ENCODE peak calls at places on chromosomes 4 and X, in ten cellular contexts. One of them, this sample, is unnamed.
A peak's percentile ranks its signal among the peaks of the same experiment; 100 is the strongest.

GRCh38 chr4:152680988-152681731 is 1.4 kb upstream of the TMEM154 start:
- DNase-seq in activated gamma-delta T cell treated with Interleukin-2 at 50 U/mL for 16 hours: no peak
- DNase-seq in stimulated activated naive CD4-positive, alpha-beta T cell: no peak
- DNase-seq in iris pigment epithelial cell: peak; percentile 92
- DNase-seq in HAP-1: no peak
- DNase-seq in T-helper 22 cell: no peak
- DNase-seq in endodermal cell: peak; percentile 64
- DNase-seq in iPS-NIHi11: no peak
- DNase-seq in NCI-H146: peak; percentile 59
- DNase-seq in activated CD8-positive, alpha-beta T cell treated with anti-CD3 and anti-CD28 coated beads for 36 hours: no peak
- DNase-seq in this sample: peak; percentile 82

GRCh38 chrX:109777749-109778148 is 44.7 kb upstream of the ACSL4 start:
- DNase-seq in activated gamma-delta T cell treated with Interleukin-2 at 50 U/mL for 16 hours: no peak
- DNase-seq in stimulated activated naive CD4-positive, alpha-beta T cell: no peak
- DNase-seq in iris pigment epithelial cell: no peak
- DNase-seq in HAP-1: no peak
- DNase-seq in T-helper 22 cell: no peak
- DNase-seq in endodermal cell: no peak
- DNase-seq in iPS-NIHi11: no peak
- DNase-seq in NCI-H146: no peak
- DNase-seq in activated CD8-positive, alpha-beta T cell treated with anti-CD3 and anti-CD28 coated beads for 36 hours: no peak
- DNase-seq in this sample: no peak

GRCh38 chrX:151386838-151387459 is 10.1 kb upstream of the VMA21 start:
- DNase-seq in activated gamma-delta T cell treated with Interleukin-2 at 50 U/mL for 16 hours: no peak
- DNase-seq in stimulated activated naive CD4-positive, alpha-beta T cell: no peak
- DNase-seq in iris pigment epithelial cell: no peak
- DNase-seq in HAP-1: no peak
- DNase-seq in T-helper 22 cell: no peak
- DNase-seq in endodermal cell: no peak
- DNase-seq in iPS-NIHi11: no peak
- DNase-seq in NCI-H146: no peak
- DNase-seq in activated CD8-positive, alpha-beta T cell treated with anti-CD3 and anti-CD28 coated beads for 36 hours: no peak
- DNase-seq in this sample: no peak

GRCh38 chr4:139242511-139243051 is 37.4 kb downstream of the MGARP start:
- DNase-seq in activated gamma-delta T cell treated with Interleukin-2 at 50 U/mL for 16 hours: no peak
- DNase-seq in stimulated activated naive CD4-positive, alpha-beta T cell: no peak
- DNase-seq in iris pigment epithelial cell: peak; percentile 88
- DNase-seq in HAP-1: no peak
- DNase-seq in T-helper 22 cell: no peak
- DNase-seq in endodermal cell: no peak
- DNase-seq in iPS-NIHi11: no peak
- DNase-seq in NCI-H146: no peak
- DNase-seq in activated CD8-positive, alpha-beta T cell treated with anti-CD3 and anti-CD28 coated beads for 36 hours: no peak
- DNase-seq in this sample: no peak

GRCh38 chr4:79209822-79210635 is 115.8 kb downstream of the NAA11 start:
- DNase-seq in activated gamma-delta T cell treated with Interleukin-2 at 50 U/mL for 16 hours: no peak
- DNase-seq in stimulated activated naive CD4-positive, alpha-beta T cell: no peak
- DNase-seq in iris pigment epithelial cell: peak; percentile 14
- DNase-seq in HAP-1: no peak
- DNase-seq in T-helper 22 cell: no peak
- DNase-seq in endodermal cell: peak; percentile 49
- DNase-seq in iPS-NIHi11: no peak
- DNase-seq in NCI-H146: no peak
- DNase-seq in activated CD8-positive, alpha-beta T cell treated with anti-CD3 and anti-CD28 coated beads for 36 hours: no peak
- DNase-seq in this sample: peak; percentile 98

GRCh38 chrX:19659929-19660328 is 144.6 kb upstream of the MAP3K15 start:
- DNase-seq in activated gamma-delta T cell treated with Interleukin-2 at 50 U/mL for 16 hours: no peak
- DNase-seq in stimulated activated naive CD4-positive, alpha-beta T cell: no peak
- DNase-seq in iris pigment epithelial cell: no peak
- DNase-seq in HAP-1: no peak
- DNase-seq in T-helper 22 cell: no peak
- DNase-seq in endodermal cell: no peak
- DNase-seq in iPS-NIHi11: no peak
- DNase-seq in NCI-H146: no peak
- DNase-seq in activated CD8-positive, alpha-beta T cell treated with anti-CD3 and anti-CD28 coated beads for 36 hours: no peak
- DNase-seq in this sample: no peak

GRCh38 chr4:25680580-25680979 is 24.9 kb downstream of the SLC34A2 start:
- DNase-seq in activated gamma-delta T cell treated with Interleukin-2 at 50 U/mL for 16 hours: no peak
- DNase-seq in stimulated activated naive CD4-positive, alpha-beta T cell: no peak
- DNase-seq in iris pigment epithelial cell: no peak
- DNase-seq in HAP-1: no peak
- DNase-seq in T-helper 22 cell: no peak
- DNase-seq in endodermal cell: no peak
- DNase-seq in iPS-NIHi11: no peak
- DNase-seq in NCI-H146: no peak
- DNase-seq in activated CD8-positive, alpha-beta T cell treated with anti-CD3 and anti-CD28 coated beads for 36 hours: no peak
- DNase-seq in this sample: no peak

GRCh38 chrX:151873096-151873495 is 39.6 kb upstream of the MAGEA4 start:
- DNase-seq in activated gamma-delta T cell treated with Interleukin-2 at 50 U/mL for 16 hours: no peak
- DNase-seq in stimulated activated naive CD4-positive, alpha-beta T cell: no peak
- DNase-seq in iris pigment epithelial cell: no peak
- DNase-seq in HAP-1: no peak
- DNase-seq in T-helper 22 cell: no peak
- DNase-seq in endodermal cell: no peak
- DNase-seq in iPS-NIHi11: no peak
- DNase-seq in NCI-H146: no peak
- DNase-seq in activated CD8-positive, alpha-beta T cell treated with anti-CD3 and anti-CD28 coated beads for 36 hours: no peak
- DNase-seq in this sample: no peak

GRCh38 chr4:174255790-174256189 is 27.7 kb downstream of the FBXO8 start:
- DNase-seq in activated gamma-delta T cell treated with Interleukin-2 at 50 U/mL for 16 hours: no peak
- DNase-seq in stimulated activated naive CD4-positive, alpha-beta T cell: no peak
- DNase-seq in iris pigment epithelial cell: peak; percentile 95
- DNase-seq in HAP-1: no peak
- DNase-seq in T-helper 22 cell: no peak
- DNase-seq in endodermal cell: no peak
- DNase-seq in iPS-NIHi11: no peak
- DNase-seq in NCI-H146: no peak
- DNase-seq in activated CD8-positive, alpha-beta T cell treated with anti-CD3 and anti-CD28 coated beads for 36 hours: no peak
- DNase-seq in this sample: no peak

GRCh38 chrX:25010784-25011588 is 4.8 kb downstream of the ARX start:
- DNase-seq in activated gamma-delta T cell treated with Interleukin-2 at 50 U/mL for 16 hours: no peak
- DNase-seq in stimulated activated naive CD4-positive, alpha-beta T cell: no peak
- DNase-seq in iris pigment epithelial cell: no peak
- DNase-seq in HAP-1: no peak
- DNase-seq in T-helper 22 cell: no peak
- DNase-seq in endodermal cell: no peak
- DNase-seq in iPS-NIHi11: no peak
- DNase-seq in NCI-H146: no peak
- DNase-seq in activated CD8-positive, alpha-beta T cell treated with anti-CD3 and anti-CD28 coated beads for 36 hours: no peak
- DNase-seq in this sample: no peak

GRCh38 chr4:74794341-74794801 is at the start of gene BTC:
- DNase-seq in activated gamma-delta T cell treated with Interleukin-2 at 50 U/mL for 16 hours: no peak
- DNase-seq in stimulated activated naive CD4-positive, alpha-beta T cell: no peak
- DNase-seq in iris pigment epithelial cell: peak; percentile 3
- DNase-seq in HAP-1: no peak
- DNase-seq in T-helper 22 cell: no peak
- DNase-seq in endodermal cell: peak; percentile 77
- DNase-seq in iPS-NIHi11: peak; percentile 56
- DNase-seq in NCI-H146: peak; percentile 33
- DNase-seq in activated CD8-positive, alpha-beta T cell treated with anti-CD3 and anti-CD28 coated beads for 36 hours: peak; percentile 11
- DNase-seq in this sample: no peak

GRCh38 chrX:124280294-124280902 is 52.1 kb upstream of the TEX13D start:
- DNase-seq in activated gamma-delta T cell treated with Interleukin-2 at 50 U/mL for 16 hours: no peak
- DNase-seq in stimulated activated naive CD4-positive, alpha-beta T cell: no peak
- DNase-seq in iris pigment epithelial cell: no peak
- DNase-seq in HAP-1: no peak
- DNase-seq in T-helper 22 cell: no peak
- DNase-seq in endodermal cell: no peak
- DNase-seq in iPS-NIHi11: no peak
- DNase-seq in NCI-H146: no peak
- DNase-seq in activated CD8-positive, alpha-beta T cell treated with anti-CD3 and anti-CD28 coated beads for 36 hours: no peak
- DNase-seq in this sample: no peak

GRCh38 chrX:5646818-5647217 is 581.8 kb downstream of the NLGN4X start:
- DNase-seq in activated gamma-delta T cell treated with Interleukin-2 at 50 U/mL for 16 hours: no peak
- DNase-seq in stimulated activated naive CD4-positive, alpha-beta T cell: no peak
- DNase-seq in iris pigment epithelial cell: no peak
- DNase-seq in HAP-1: no peak
- DNase-seq in T-helper 22 cell: no peak
- DNase-seq in endodermal cell: no peak
- DNase-seq in iPS-NIHi11: no peak
- DNase-seq in NCI-H146: peak; percentile 10
- DNase-seq in activated CD8-positive, alpha-beta T cell treated with anti-CD3 and anti-CD28 coated beads for 36 hours: no peak
- DNase-seq in this sample: no peak

GRCh38 chr4:12036450-12036849 is 607.8 kb upstream of the HS3ST1 start:
- DNase-seq in activated gamma-delta T cell treated with Interleukin-2 at 50 U/mL for 16 hours: no peak
- DNase-seq in stimulated activated naive CD4-positive, alpha-beta T cell: no peak
- DNase-seq in iris pigment epithelial cell: no peak
- DNase-seq in HAP-1: no peak
- DNase-seq in T-helper 22 cell: no peak
- DNase-seq in endodermal cell: no peak
- DNase-seq in iPS-NIHi11: no peak
- DNase-seq in NCI-H146: no peak
- DNase-seq in activated CD8-positive, alpha-beta T cell treated with anti-CD3 and anti-CD28 coated beads for 36 hours: no peak
- DNase-seq in this sample: no peak

GRCh38 chr4:183142566-183143545 is 43.8 kb downstream of the WWC2 start:
- DNase-seq in activated gamma-delta T cell treated with Interleukin-2 at 50 U/mL for 16 hours: no peak
- DNase-seq in stimulated activated naive CD4-positive, alpha-beta T cell: no peak
- DNase-seq in iris pigment epithelial cell: peak; percentile 74
- DNase-seq in HAP-1: peak; percentile 40
- DNase-seq in T-helper 22 cell: no peak
- DNase-seq in endodermal cell: no peak
- DNase-seq in iPS-NIHi11: peak; percentile 25
- DNase-seq in NCI-H146: no peak
- DNase-seq in activated CD8-positive, alpha-beta T cell treated with anti-CD3 and anti-CD28 coated beads for 36 hours: no peak
- DNase-seq in this sample: peak; percentile 52

This sample was measured in NB4.